ENCODE peak calls at places on chromosomes 7 and 10, in five cellular contexts. Q, L, Y, T and V are unnamed samples. For H3K27me3, the result is how much of the 10 kb centered on the place peaks cover.

GRCh38 chr10:127044191-127044590 is 139.0 kb downstream of the DOCK1 start:
- DNase-seq in Y (no peak), L (peak), T (no peak), Q (no peak), V (no peak)

GRCh38 chr7:33964417-33965115 is 59.2 kb downstream of the BMPER start:
- DNase-seq in Y (no peak), Q (no peak), L (no peak), T (peak), V (no peak)

GRCh38 chr7:135239263-135239662 is 5.6 kb downstream of the STRA8 start:
- DNase-seq in Y (no peak), Q (no peak), T (no peak), L (no peak), V (no peak)

GRCh38 chr7:139982927-139983925 is 79.5 kb downstream of the PARP12 start:
- DNase-seq in Q (no peak), L (no peak), Y (no peak), T (no peak), V (no peak)

GRCh38 chr7:538764-539685 is 19.4 kb upstream of the PDGFA start:
- DNase-seq in Y (no peak), T (no peak), L (no peak), Q (no peak), V (no peak)

GRCh38 chr10:43057231-43057711 is 19.6 kb upstream of the RET start:
- DNase-seq in L (no peak), Y (no peak), T (no peak), Q (no peak), V (no peak)

GRCh38 chr7:64888901-64889685 is 14.0 kb upstream of the ZNF273 start:
- DNase-seq in T (peak), L (peak), Y (no peak), Q (no peak), V (no peak)

GRCh38 chr10:132886211-132887099 is 55.9 kb downstream of the CFAP46 start:
- DNase-seq in L (no peak), Y (no peak), T (no peak), Q (no peak), V (no peak)

GRCh38 chr7:43220250-43220649 is 107.8 kb downstream of the HECW1 start:
- DNase-seq in T (no peak), Q (peak), L (no peak), Y (no peak), V (peak)

GRCh38 chr7:27097686-27098492 is 2.1 kb upstream of the HOXA1 start:
- DNase-seq in Q (no peak), L (no peak), Y (no peak), T (peak), V (no peak)
- H3K27me3 ChIP-seq in Q (half or more), L (under half), Y (under half), T (under half), V (under half)

GRCh38 chr10:96789571-96790108 is 42.5 kb upstream of the LCOR start:
- DNase-seq in T (peak), Q (no peak), L (no peak), Y (no peak), V (no peak)
- TF ChIP-seq CTCF in T (no peak), Q (no peak), L (no peak), Y (no peak), V (no peak)

DNA sequence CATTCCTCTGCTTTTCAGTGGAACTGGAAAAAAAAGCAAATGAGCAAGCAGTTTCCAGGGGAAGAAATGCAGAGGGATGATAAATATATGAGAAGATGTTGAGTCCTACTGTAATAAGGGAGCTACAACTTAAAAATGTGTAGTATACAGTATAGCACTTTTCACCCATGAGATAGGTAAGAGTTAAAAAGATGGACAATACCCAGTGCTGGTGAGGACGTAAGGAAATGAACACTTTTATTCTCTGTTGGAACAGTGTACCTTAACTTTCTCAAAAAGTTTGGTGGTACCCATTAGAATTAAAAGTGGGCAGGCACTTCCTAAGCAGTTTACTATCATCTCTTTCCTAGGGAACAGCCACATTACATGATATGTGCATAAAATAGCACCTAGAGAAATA is 2.7 kb upstream of the FAM170B start:
- DNase-seq in Y (no peak), T (no peak), L (no peak), Q (no peak), V (no peak)
- H3K4me3 ChIP-seq in Y (no peak), T (no peak), L (no peak), Q (no peak), V (no peak)

GRCh38 chr10:100485336-100485735 is 22.5 kb downstream of the WNT8B start:
- DNase-seq in Y (no peak), T (no peak), L (no peak), Q (no peak), V (no peak)
- H3K27me3 ChIP-seq in Y (under half), T (under half), L (under half), Q (under half), V (under half)

GRCh38 chr10:23361665-23362064 is 17.1 kb upstream of the C10orf67 start:
- DNase-seq in T (no peak), Q (no peak), Y (no peak), L (no peak), V (no peak)

GRCh38 chr10:23362069-23362830 is 17.7 kb upstream of the C10orf67 start:
- DNase-seq in Y (no peak), L (no peak), Q (no peak), T (no peak), V (no peak)

GRCh38 chr10:23354630-23355343 is 10.2 kb upstream of the C10orf67 start:
- DNase-seq in T (no peak), Q (no peak), Y (no peak), L (no peak), V (no peak)

GRCh38 chr10:23359692-23360380 is 15.2 kb upstream of the C10orf67 start:
- DNase-seq in L (no peak), Q (no peak), T (no peak), Y (no peak), V (no peak)

DNA sequence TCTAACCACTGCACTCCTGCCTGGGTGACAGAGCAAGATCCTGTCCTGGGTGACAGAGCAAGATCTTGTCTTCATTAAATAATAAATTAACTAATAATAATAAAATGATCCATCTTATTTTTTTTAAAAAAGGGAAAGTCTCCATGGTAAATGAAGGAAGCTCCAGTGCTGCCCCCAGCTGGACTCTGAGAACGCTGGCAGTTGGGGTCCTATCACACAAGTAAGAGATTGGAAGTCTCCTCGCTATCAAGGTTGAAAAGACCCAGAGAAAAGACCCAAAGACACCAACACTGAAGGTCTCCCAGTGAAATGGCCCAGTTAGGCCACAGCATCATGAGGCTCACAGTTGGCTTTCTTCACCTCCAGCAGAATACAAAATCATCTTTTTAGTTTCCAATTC is 13.8 kb upstream of the C10orf67 start:
- DNase-seq in Y (no peak), T (no peak), L (no peak), Q (peak), V (no peak)
- TF ChIP-seq CTCF in Y (no peak), T (no peak), L (no peak), Q (peak), V (peak)

DNA sequence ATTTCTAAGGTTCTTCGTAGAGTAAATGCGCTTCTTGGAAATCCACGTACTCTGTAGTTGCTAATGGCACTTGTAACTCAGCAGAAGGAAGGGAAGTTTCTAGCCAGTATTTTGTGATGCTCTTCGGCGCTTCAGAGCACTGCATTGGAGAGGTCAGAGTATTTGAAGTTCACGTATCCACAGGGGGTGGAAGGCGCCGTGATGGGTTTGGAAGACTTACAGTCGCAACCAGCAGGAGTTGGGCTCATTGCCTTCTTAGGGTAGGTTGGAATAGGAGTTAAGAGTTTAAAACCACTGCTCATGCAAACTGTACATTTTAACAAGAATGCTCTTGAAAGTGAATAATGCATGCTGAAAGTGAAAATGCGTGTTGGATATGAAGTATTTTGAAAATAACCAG is 49.1 kb downstream of the SHH start:
- DNase-seq in T (no peak), Y (no peak), L (no peak), Q (no peak), V (no peak)
- H3K4me3 ChIP-seq in T (no peak), Y (no peak), L (no peak), Q (no peak), V (no peak)

DNA sequence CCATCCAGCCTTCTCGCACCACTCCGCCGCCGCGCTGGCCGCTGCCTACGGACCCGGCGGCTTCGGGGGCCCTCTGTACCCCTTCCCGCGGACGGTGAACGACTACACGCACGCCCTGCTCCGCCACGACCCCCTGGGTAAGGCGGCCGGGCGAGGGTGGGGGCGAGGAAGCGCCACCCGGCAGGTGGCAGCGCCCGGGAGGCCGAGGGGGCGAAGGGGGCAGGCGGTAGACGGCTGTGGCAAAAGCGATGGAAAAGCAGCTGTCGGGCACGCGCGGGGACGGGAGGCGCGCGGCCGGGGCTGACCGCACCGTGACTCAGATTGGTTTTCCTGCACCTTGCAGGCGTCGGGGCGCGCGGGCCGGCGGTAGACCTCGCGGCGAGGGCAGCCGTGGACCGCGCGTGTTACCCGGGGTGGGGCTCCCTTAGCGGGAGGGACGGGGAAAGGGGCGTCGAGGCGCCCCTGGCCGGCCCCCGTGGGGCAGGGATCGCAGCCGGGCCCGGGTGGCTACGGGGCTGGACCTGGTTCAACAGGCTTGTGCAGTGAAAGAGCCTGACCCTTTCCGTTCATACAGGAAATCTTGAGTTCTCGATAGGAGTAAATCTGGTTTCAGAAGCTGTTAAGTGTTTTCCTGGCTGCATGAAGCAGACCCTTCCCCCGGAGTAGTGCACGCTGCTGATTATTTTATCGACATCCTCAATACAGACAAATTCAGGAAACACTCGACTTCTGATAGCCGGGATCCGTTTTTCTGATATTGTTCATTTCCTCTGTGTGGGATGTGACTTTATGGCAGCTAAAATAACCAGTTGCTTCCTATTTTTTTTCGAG is 671 bp downstream of the HHEX start:
- DNase-seq in Q (peak), L (peak), T (no peak), Y (no peak), V (no peak)
- H3K27me3 ChIP-seq in Q (under half), L (under half), T (under half), Y (under half), V (under half)

DNA sequence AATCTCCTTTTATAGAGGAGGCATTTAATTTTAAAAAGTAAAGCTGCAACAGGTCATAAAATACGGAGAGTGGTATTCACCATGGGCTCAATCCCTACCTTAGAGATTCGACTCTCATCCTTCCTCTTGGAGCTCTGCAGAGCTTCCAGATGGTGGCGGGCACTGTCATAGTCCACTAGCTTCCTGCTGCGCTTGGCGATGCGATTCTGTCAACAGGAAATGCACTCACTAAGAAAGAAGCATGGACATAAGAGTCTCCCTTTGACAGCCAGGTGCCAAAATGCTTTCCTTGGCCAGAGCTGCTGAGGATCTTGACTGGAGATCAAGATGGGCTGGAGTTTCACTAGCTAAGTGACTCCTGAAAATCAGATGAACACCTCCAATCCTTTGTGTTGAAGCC is 154.4 kb downstream of the AMPH start:
- DNase-seq in T (no peak), L (no peak), Q (no peak), Y (no peak), V (no peak)
- TF ChIP-seq CTCF in T (no peak), L (no peak), Q (no peak), Y (no peak), V (no peak)